ENCODE peak calls at places on chromosomes 13 and 19, in seven cellular contexts. One of them, this sample, is unnamed.

GRCh38 chr19:38544569-38545315 is 73.0 kb downstream of the MAP4K1 start:
- DNase-seq in EL: peak
- DNase-seq in activated CD4-positive, alpha-beta T cell treated with anti-CD3 and anti-CD28 coated beads for 1 hour: no peak
- DNase-seq in adipocyte: peak
- DNase-seq in spleen: no peak
- DNase-seq in HEK293T: no peak
- DNase-seq in naive B cell: no peak
- DNase-seq in this sample: peak

GRCh38 chr19:35719402-35720162 is 1.8 kb downstream of the KMT2B start:
- DNase-seq in EL: no peak
- DNase-seq in adipocyte: no peak
- DNase-seq in naive B cell: no peak
- DNase-seq in spleen: peak
- DNase-seq in HEK293T: no peak
- DNase-seq in activated CD4-positive, alpha-beta T cell treated with anti-CD3 and anti-CD28 coated beads for 1 hour: no peak
- DNase-seq in this sample: no peak

GRCh38 chr19:2115324-2115723 is 18.6 kb downstream of the IZUMO4 start:
- DNase-seq in activated CD4-positive, alpha-beta T cell treated with anti-CD3 and anti-CD28 coated beads for 1 hour: no peak
- DNase-seq in HEK293T: no peak
- DNase-seq in adipocyte: no peak
- DNase-seq in spleen: no peak
- DNase-seq in naive B cell: no peak
- DNase-seq in EL: no peak
- DNase-seq in this sample: no peak

GRCh38 chr19:46299004-46299509 is 2.2 kb downstream of the HIF3A start:
- DNase-seq in activated CD4-positive, alpha-beta T cell treated with anti-CD3 and anti-CD28 coated beads for 1 hour: no peak
- DNase-seq in adipocyte: peak
- DNase-seq in naive B cell: no peak
- DNase-seq in HEK293T: no peak
- DNase-seq in EL: peak
- DNase-seq in spleen: peak
- DNase-seq in this sample: no peak

GRCh38 chr19:47020132-47020805 is 632 bp downstream of the NPAS1 start:
- DNase-seq in HEK293T: no peak
- DNase-seq in activated CD4-positive, alpha-beta T cell treated with anti-CD3 and anti-CD28 coated beads for 1 hour: no peak
- DNase-seq in spleen: no peak
- DNase-seq in adipocyte: peak
- DNase-seq in naive B cell: no peak
- DNase-seq in EL: peak
- DNase-seq in this sample: no peak

GRCh38 chr19:44548736-44549135 is 19.3 kb upstream of the CEACAM20 start:
- DNase-seq in adipocyte: no peak
- DNase-seq in EL: peak
- DNase-seq in naive B cell: no peak
- DNase-seq in activated CD4-positive, alpha-beta T cell treated with anti-CD3 and anti-CD28 coated beads for 1 hour: no peak
- DNase-seq in spleen: no peak
- DNase-seq in HEK293T: no peak
- DNase-seq in this sample: no peak

GRCh38 chr19:52735734-52736133 is 890 bp upstream of the ZNF611 start:
- DNase-seq in spleen: peak
- DNase-seq in activated CD4-positive, alpha-beta T cell treated with anti-CD3 and anti-CD28 coated beads for 1 hour: no peak
- DNase-seq in HEK293T: no peak
- DNase-seq in EL: peak
- DNase-seq in adipocyte: no peak
- DNase-seq in naive B cell: no peak
- DNase-seq in this sample: no peak

GRCh38 chr13:76764916-76765315 is 121.3 kb downstream of the KCTD12 start:
- DNase-seq in naive B cell: no peak
- DNase-seq in spleen: no peak
- DNase-seq in activated CD4-positive, alpha-beta T cell treated with anti-CD3 and anti-CD28 coated beads for 1 hour: no peak
- DNase-seq in HEK293T: no peak
- DNase-seq in adipocyte: no peak
- DNase-seq in EL: no peak
- DNase-seq in this sample: no peak

GRCh38 chr13:48319458-48320395 is 16.2 kb downstream of the RB1 start:
- DNase-seq in spleen: peak
- DNase-seq in activated CD4-positive, alpha-beta T cell treated with anti-CD3 and anti-CD28 coated beads for 1 hour: no peak
- DNase-seq in adipocyte: no peak
- DNase-seq in naive B cell: no peak
- DNase-seq in HEK293T: no peak
- DNase-seq in EL: no peak
- DNase-seq in this sample: no peak

GRCh38 chr19:36377541-36378178 is 1.3 kb downstream of the ZFP14 start:
- DNase-seq in adipocyte: peak
- DNase-seq in HEK293T: no peak
- DNase-seq in EL: no peak
- DNase-seq in spleen: no peak
- DNase-seq in naive B cell: no peak
- DNase-seq in activated CD4-positive, alpha-beta T cell treated with anti-CD3 and anti-CD28 coated beads for 1 hour: no peak
- DNase-seq in this sample: no peak

GRCh38 chr19:46574533-46574932 is 26.6 kb upstream of the CALM3 start:
- DNase-seq in EL: no peak
- DNase-seq in spleen: no peak
- DNase-seq in naive B cell: no peak
- DNase-seq in HEK293T: no peak
- DNase-seq in activated CD4-positive, alpha-beta T cell treated with anti-CD3 and anti-CD28 coated beads for 1 hour: no peak
- DNase-seq in adipocyte: peak
- DNase-seq in this sample: peak

GRCh38 chr13:56869671-56870070 is 271.0 kb upstream of the PRR20A start:
- DNase-seq in EL: no peak
- DNase-seq in spleen: no peak
- DNase-seq in activated CD4-positive, alpha-beta T cell treated with anti-CD3 and anti-CD28 coated beads for 1 hour: no peak
- DNase-seq in naive B cell: no peak
- DNase-seq in HEK293T: no peak
- DNase-seq in adipocyte: no peak
- DNase-seq in this sample: no peak

GRCh38 chr19:23554548-23554947 is 132.5 kb downstream of the ZNF675 start:
- DNase-seq in activated CD4-positive, alpha-beta T cell treated with anti-CD3 and anti-CD28 coated beads for 1 hour: no peak
- DNase-seq in HEK293T: no peak
- DNase-seq in EL: peak
- DNase-seq in adipocyte: no peak
- DNase-seq in spleen: no peak
- DNase-seq in naive B cell: no peak
- DNase-seq in this sample: no peak

GRCh38 chr13:90968510-90968909 is 379.0 kb upstream of the MIR17HG start:
- DNase-seq in activated CD4-positive, alpha-beta T cell treated with anti-CD3 and anti-CD28 coated beads for 1 hour: no peak
- DNase-seq in adipocyte: peak
- DNase-seq in spleen: no peak
- DNase-seq in HEK293T: peak
- DNase-seq in naive B cell: no peak
- DNase-seq in EL: no peak
- DNase-seq in this sample: peak

GRCh38 chr13:95123726-95124125 is 177.5 kb downstream of the ABCC4 start:
- DNase-seq in spleen: no peak
- DNase-seq in HEK293T: no peak
- DNase-seq in naive B cell: no peak
- DNase-seq in EL: no peak
- DNase-seq in adipocyte: no peak
- DNase-seq in activated CD4-positive, alpha-beta T cell treated with anti-CD3 and anti-CD28 coated beads for 1 hour: no peak
- DNase-seq in this sample: no peak

GRCh38 chr13:48892311-48892710 is 83.4 kb upstream of the FNDC3A start:
- DNase-seq in spleen: no peak
- DNase-seq in adipocyte: peak
- DNase-seq in activated CD4-positive, alpha-beta T cell treated with anti-CD3 and anti-CD28 coated beads for 1 hour: no peak
- DNase-seq in HEK293T: no peak
- DNase-seq in naive B cell: no peak
- DNase-seq in EL: peak
- DNase-seq in this sample: no peak

GRCh38 chr19:1648156-1648925 is 4.1 kb downstream of the TCF3 start:
- DNase-seq in adipocyte: no peak
- DNase-seq in activated CD4-positive, alpha-beta T cell treated with anti-CD3 and anti-CD28 coated beads for 1 hour: no peak
- DNase-seq in naive B cell: peak
- DNase-seq in EL: no peak
- DNase-seq in spleen: no peak
- DNase-seq in HEK293T: no peak
- DNase-seq in this sample: no peak

GRCh38 chr19:13099073-13099999 is 3.3 kb downstream of the LYL1 start:
- DNase-seq in activated CD4-positive, alpha-beta T cell treated with anti-CD3 and anti-CD28 coated beads for 1 hour: peak
- DNase-seq in adipocyte: no peak
- DNase-seq in HEK293T: no peak
- DNase-seq in spleen: peak
- DNase-seq in EL: peak
- DNase-seq in naive B cell: peak
- DNase-seq in this sample: peak

GRCh38 chr13:28476919-28477708 is 17.8 kb downstream of the FLT1 start:
- DNase-seq in spleen: no peak
- DNase-seq in naive B cell: no peak
- DNase-seq in adipocyte: no peak
- DNase-seq in HEK293T: no peak
- DNase-seq in EL: no peak
- DNase-seq in activated CD4-positive, alpha-beta T cell treated with anti-CD3 and anti-CD28 coated beads for 1 hour: no peak
- DNase-seq in this sample: no peak

GRCh38 chr13:37429976-37430375 is 168.6 kb downstream of the POSTN start:
- DNase-seq in HEK293T: no peak
- DNase-seq in EL: peak
- DNase-seq in activated CD4-positive, alpha-beta T cell treated with anti-CD3 and anti-CD28 coated beads for 1 hour: no peak
- DNase-seq in adipocyte: peak
- DNase-seq in spleen: no peak
- DNase-seq in naive B cell: no peak
- DNase-seq in this sample: no peak

GRCh38 chr19:54523403-54523802 is 20.8 kb downstream of the LAIR2 start:
- DNase-seq in HEK293T: no peak
- DNase-seq in activated CD4-positive, alpha-beta T cell treated with anti-CD3 and anti-CD28 coated beads for 1 hour: no peak
- DNase-seq in EL: peak
- DNase-seq in naive B cell: no peak
- DNase-seq in spleen: no peak
- DNase-seq in adipocyte: peak
- DNase-seq in this sample: peak

GRCh38 chr13:111586291-111586690 is 265.8 kb downstream of the TEX29 start:
- DNase-seq in adipocyte: no peak
- DNase-seq in naive B cell: no peak
- DNase-seq in EL: no peak
- DNase-seq in activated CD4-positive, alpha-beta T cell treated with anti-CD3 and anti-CD28 coated beads for 1 hour: no peak
- DNase-seq in HEK293T: no peak
- DNase-seq in spleen: no peak
- DNase-seq in this sample: no peak

GRCh38 chr13:43057653-43058317 is 34.4 kb downstream of the DNAJC15 start:
- DNase-seq in EL: peak
- DNase-seq in naive B cell: no peak
- DNase-seq in HEK293T: no peak
- DNase-seq in adipocyte: no peak
- DNase-seq in spleen: no peak
- DNase-seq in activated CD4-positive, alpha-beta T cell treated with anti-CD3 and anti-CD28 coated beads for 1 hour: peak
- DNase-seq in this sample: peak